ENCODE peak calls at places on chromosomes 11 and 22, in ten cellular contexts. Z is HCT116, B is endothelial cell of umbilical vein, M is WTC11, O is GM12878, E is K562, S is SK-N-SH, P is NB4, U is HepG2, R is H1. N is an unnamed sample.

GRCh38 chr22:17303840-17304779 is 65.2 kb upstream of the CECR2 start:
- DNase-seq in Z (no peak), B (no peak), M (no peak), O (peak), E (peak), S (no peak), P (peak), U (no peak), R (no peak), N (no peak)

GRCh38 chr11:97454988-97455387 is 1065.2 kb downstream of the JRKL start:
- DNase-seq in Z (no peak), B (peak), M (no peak), O (no peak), E (no peak), S (peak), P (peak), U (peak), R (no peak), N (no peak)

GRCh38 chr11:44832452-44832851 is 105.7 kb downstream of the TSPAN18 start:
- DNase-seq in Z (no peak), B (no peak), M (no peak), O (no peak), E (no peak), S (no peak), P (no peak), U (no peak), R (no peak), N (no peak)

GRCh38 chr11:117819096-117820040 is 5.2 kb downstream of the FXYD2 start:
- DNase-seq in Z (peak), B (peak), M (peak), O (no peak), E (peak), S (peak), P (peak), U (peak), R (peak), N (peak)

GRCh38 chr11:75273989-75274391 is 33.4 kb downstream of the TPBGL start:
- DNase-seq in Z (no peak), B (no peak), M (no peak), O (no peak), E (no peak), S (no peak), P (no peak), U (no peak), R (no peak), N (no peak)

GRCh38 chr11:3121416-3121815 is 43.7 kb downstream of the OSBPL5 start:
- DNase-seq in Z (no peak), B (no peak), M (no peak), O (no peak), E (no peak), S (no peak), P (no peak), U (no peak), R (no peak), N (no peak)

GRCh38 chr11:117830674-117831351 is 6.3 kb upstream of the FXYD2 start:
- DNase-seq in Z (no peak), B (no peak), M (no peak), O (no peak), E (no peak), S (no peak), P (peak), U (no peak), R (peak), N (no peak)

GRCh38 chr22:43521716-43522115 is 109.9 kb downstream of the MPPED1 start:
- DNase-seq in Z (no peak), B (no peak), M (no peak), O (no peak), E (no peak), S (no peak), P (no peak), U (no peak), R (no peak), N (peak)

GRCh38 chr22:18991138-18991432 is 55.0 kb upstream of the PRODH start:
- DNase-seq in Z (no peak), B (no peak), M (no peak), O (no peak), E (no peak), S (no peak), P (no peak), U (no peak), R (no peak), N (no peak)
- TF ChIP-seq MAX in Z (no peak), B (no peak), M (no peak), O (no peak), E (no peak), S (no peak), P (no peak), U (no peak), R (no peak), N (no peak)

GRCh38 chr11:59865031-59865430 is 1.3 kb downstream of the TCN1 start:
- DNase-seq in Z (peak), B (peak), M (no peak), O (no peak), E (no peak), S (no peak), P (no peak), U (no peak), R (no peak), N (no peak)

GRCh38 chr11:59866397-59866796 is at the start of gene TCN1:
- DNase-seq in Z (peak), B (no peak), M (no peak), O (no peak), E (no peak), S (no peak), P (peak), U (no peak), R (no peak), N (no peak)

GRCh38 chr11:59857444-59858434 is 8.5 kb downstream of the TCN1 start:
- DNase-seq in Z (peak), B (peak), M (no peak), O (no peak), E (peak), S (no peak), P (peak), U (no peak), R (no peak), N (peak)

GRCh38 chr11:59859695-59860094 is 6.6 kb downstream of the TCN1 start:
- DNase-seq in Z (no peak), B (no peak), M (no peak), O (no peak), E (no peak), S (no peak), P (peak), U (no peak), R (no peak), N (no peak)

DNA sequence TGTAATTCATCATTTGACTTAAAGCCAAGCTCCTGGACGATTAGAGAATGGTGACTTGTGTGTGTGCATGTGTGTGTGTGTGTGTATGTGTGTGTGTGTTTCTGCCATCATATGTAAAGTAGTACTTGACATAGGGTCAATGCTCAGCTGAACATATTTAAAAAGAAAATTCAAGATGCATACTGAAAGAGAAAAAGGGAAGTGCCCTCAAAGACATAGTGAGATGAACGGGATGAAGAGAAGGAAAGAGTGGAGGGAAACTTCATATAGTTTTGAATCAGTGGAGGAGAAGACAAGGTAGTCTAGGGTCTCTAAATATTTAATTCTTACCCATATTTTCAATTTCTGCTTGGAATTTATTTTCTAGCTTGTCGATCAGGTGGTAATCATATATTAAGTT is 4.0 kb downstream of the TCN1 start:
- DNase-seq in Z (no peak), B (no peak), M (no peak), O (no peak), E (no peak), S (no peak), P (peak), U (no peak), R (no peak), N (no peak)
- TF ChIP-seq MAX in Z (no peak), B (no peak), M (no peak), O (no peak), E (no peak), S (no peak), P (no peak), U (no peak), R (no peak), N (no peak)

GRCh38 chr11:8732748-8733241 is 50.2 kb downstream of the RPL27A start:
- DNase-seq in Z (no peak), B (peak), M (no peak), O (no peak), E (no peak), S (no peak), P (no peak), U (no peak), R (no peak), N (no peak)
- TF ChIP-seq MAX in Z (no peak), B (no peak), M (no peak), O (no peak), E (no peak), S (peak), P (no peak), U (no peak), R (no peak), N (no peak)

GRCh38 chr22:29393019-29393608 is 4.7 kb upstream of the AP1B1 start:
- DNase-seq in Z (no peak), B (no peak), M (no peak), O (no peak), E (no peak), S (no peak), P (peak), U (no peak), R (no peak), N (no peak)
- TF ChIP-seq MAX in Z (no peak), B (no peak), M (no peak), O (no peak), E (no peak), S (no peak), P (no peak), U (no peak), R (no peak), N (no peak)